ENCODE peak calls at places on chromosome 17, in five cellular contexts. O, B, V, P and G are unnamed samples.

GRCh38 chr17:2004435-2004952 is 20.6 kb downstream of the RTN4RL1 start:
- DNase-seq in O (no peak), B (no peak), V (no peak), P (no peak), G (no peak)

GRCh38 chr17:59440757-59441458 is 109.5 kb downstream of the YPEL2 start:
- DNase-seq in O (peak), B (peak), V (peak), P (peak), G (peak)

GRCh38 chr17:29036584-29036983 is 6.4 kb upstream of the PIPOX start:
- DNase-seq in O (no peak), B (no peak), V (no peak), P (no peak), G (no peak)

GRCh38 chr17:67639555-67639954 is 78.2 kb upstream of the NOL11 start:
- DNase-seq in O (no peak), B (no peak), V (peak), P (no peak), G (no peak)

GRCh38 chr17:83161298-83162034 is 82.1 kb downstream of the METRNL start:
- DNase-seq in O (no peak), B (no peak), V (no peak), P (no peak), G (no peak)

GRCh38 chr17:55763856-55764255 is 13.0 kb downstream of the PCTP start:
- DNase-seq in O (no peak), B (no peak), V (no peak), P (no peak), G (no peak)

GRCh38 chr17:10713336-10713735 is 15.9 kb downstream of the ADPRM start:
- DNase-seq in O (no peak), B (no peak), V (no peak), P (no peak), G (no peak)

GRCh38 chr17:32158870-32159585 is 16.7 kb downstream of the RHOT1 start:
- DNase-seq in O (no peak), B (no peak), V (no peak), P (no peak), G (no peak)

GRCh38 chr17:78355045-78355641 is 4.7 kb downstream of the SOCS3 start:
- DNase-seq in O (no peak), B (no peak), V (no peak), P (no peak), G (no peak)

GRCh38 chr17:39244016-39244599 is 18.4 kb upstream of the STAC2 start:
- DNase-seq in O (no peak), B (no peak), V (no peak), P (no peak), G (no peak)

GRCh38 chr17:42953669-42954068 is 10.6 kb downstream of the AARSD1 start:
- DNase-seq in O (no peak), B (no peak), V (no peak), P (no peak), G (no peak)

GRCh38 chr17:48294989-48295892 is 134.8 kb downstream of the SKAP1 start:
- DNase-seq in O (no peak), B (no peak), V (peak), P (no peak), G (peak)

GRCh38 chr17:49986396-49987289 is 8.4 kb downstream of the DLX3 start:
- DNase-seq in O (no peak), B (no peak), V (no peak), P (no peak), G (no peak)

GRCh38 chr17:80755650-80756405 is 211.2 kb downstream of the RPTOR start:
- DNase-seq in O (no peak), B (no peak), V (no peak), P (no peak), G (no peak)

GRCh38 chr17:49388692-49389513 is 25.8 kb downstream of the PHB1 start:
- DNase-seq in O (no peak), B (no peak), V (peak), P (no peak), G (no peak)

GRCh38 chr17:78343433-78344201 is 16.3 kb downstream of the SOCS3 start:
- DNase-seq in O (peak), B (no peak), V (no peak), P (no peak), G (no peak)

GRCh38 chr17:81305051-81305630 is 10.0 kb upstream of the SLC38A10 start:
- DNase-seq in O (no peak), B (no peak), V (no peak), P (no peak), G (no peak)

GRCh38 chr17:49497147-49498036 is 2.3 kb downstream of the NGFR start:
- DNase-seq in O (no peak), B (no peak), V (no peak), P (no peak), G (no peak)

GRCh38 chr17:15444805-15445204 is 22.6 kb downstream of the CDRT4 start:
- DNase-seq in O (no peak), B (no peak), V (no peak), P (no peak), G (no peak)

GRCh38 chr17:30961213-30962188 is 9.3 kb upstream of the RNF135 start:
- DNase-seq in O (no peak), B (no peak), V (no peak), P (no peak), G (no peak)

GRCh38 chr17:17387461-17388362 is 84.5 kb downstream of the NT5M start:
- DNase-seq in O (no peak), B (no peak), V (no peak), P (no peak), G (no peak)

GRCh38 chr17:19242323-19242722 is 5.2 kb downstream of the EPN2 start:
- DNase-seq in O (no peak), B (no peak), V (no peak), P (no peak), G (no peak)

GRCh38 chr17:15431766-15432165 is 35.7 kb downstream of the CDRT4 start:
- DNase-seq in O (no peak), B (no peak), V (no peak), P (no peak), G (no peak)

GRCh38 chr17:29561541-29562517 is 5.0 kb downstream of the ABHD15 start:
- DNase-seq in O (no peak), B (no peak), V (no peak), P (no peak), G (no peak)

GRCh38 chr17:50956750-50957523 is 90.8 kb upstream of the TOB1 start:
- DNase-seq in O (peak), B (no peak), V (no peak), P (no peak), G (no peak)

GRCh38 chr17:75654176-75654575 is 12.8 kb downstream of the RECQL5 start:
- DNase-seq in O (no peak), B (no peak), V (no peak), P (no peak), G (no peak)

GRCh38 chr17:42097691-42098661 is at the start of gene ZNF385C:
- DNase-seq in O (no peak), B (peak), V (no peak), P (no peak), G (no peak)

GRCh38 chr17:70577456-70577855 is 408.1 kb downstream of the KCNJ2 start:
- DNase-seq in O (no peak), B (no peak), V (no peak), P (no peak), G (no peak)